ENCODE peak calls at places on chromosomes 4 and X, in eight cellular contexts. B is AG08396; I is stimulated activated naive CD4-positive, alpha-beta T cell; A is M059J; D is activated CD4-positive, alpha-beta T cell treated with anti-CD3 and anti-CD28 coated beads, Interleukin-2, amount 50 U/mL, for 4 hours; N is suprapubic skin; H is head of caudate nucleus; M is KBM-7. T is an unnamed sample.

GRCh38 chr4:76296421-76296820 is 10.1 kb upstream of the STBD1 start:
- DNase-seq in B (no peak), I (no peak), A (no peak), D (no peak), N (no peak), H (no peak), M (peak; percentile 30), T (no peak)

GRCh38 chr4:122045533-122045932 is 93.7 kb upstream of the TRPC3 start:
- DNase-seq in B (peak; percentile 77), I (no peak), A (peak; percentile 99), D (no peak), N (no peak), H (no peak), M (no peak), T (no peak)

GRCh38 chr4:12126476-12126875 is 697.8 kb upstream of the HS3ST1 start:
- DNase-seq in B (no peak), I (no peak), A (no peak), D (no peak), N (no peak), H (no peak), M (no peak), T (no peak)

GRCh38 chr4:12723849-12724447 is 760.2 kb downstream of the RAB28 start:
- DNase-seq in B (no peak), I (no peak), A (no peak), D (no peak), N (no peak), H (no peak), M (no peak), T (no peak)

GRCh38 chrX:9940397-9940796 is 26.8 kb upstream of the CLDN34 start:
- DNase-seq in B (peak; percentile 31), I (no peak), A (peak; percentile 94), D (no peak), N (no peak), H (no peak), M (no peak), T (no peak)

GRCh38 chr4:15455290-15455689 is 14.4 kb upstream of the CC2D2A start:
- DNase-seq in B (peak; percentile 43), I (no peak), A (no peak), D (no peak), N (no peak), H (no peak), M (no peak), T (no peak)

GRCh38 chr4:10239982-10240654 is 123.5 kb upstream of the WDR1 start:
- DNase-seq in B (peak; percentile 0), I (no peak), A (no peak), D (no peak), N (no peak), H (no peak), M (no peak), T (no peak)

GRCh38 chrX:103879339-103879738 is 47.3 kb upstream of the RAB9B start:
- DNase-seq in B (peak; percentile 12), I (no peak), A (peak; percentile 76), D (no peak), N (no peak), H (no peak), M (no peak), T (no peak)

GRCh38 chr4:170138580-170139194 is 48.9 kb upstream of the AADAT start:
- DNase-seq in B (peak; percentile 80), I (peak; percentile 24), A (peak; percentile 51), D (peak; percentile 55), N (no peak), H (peak; percentile 83), M (peak; percentile 88), T (peak; percentile 81)

GRCh38 chr4:3847211-3847940 is 81.2 kb downstream of the ADRA2C start:
- DNase-seq in B (no peak), I (no peak), A (no peak), D (no peak), N (no peak), H (no peak), M (no peak), T (no peak)

GRCh38 chr4:58061967-58062366 is 951.8 kb upstream of the IGFBP7 start:
- DNase-seq in B (no peak), I (no peak), A (no peak), D (no peak), N (no peak), H (no peak), M (peak; percentile 3), T (no peak)

GRCh38 chr4:33104190-33104773 is 2384.1 kb downstream of the PCDH7 start:
- DNase-seq in B (no peak), I (no peak), A (peak; percentile 36), D (no peak), N (no peak), H (no peak), M (no peak), T (no peak)

GRCh38 chr4:1210241-1210841 is 38.0 kb upstream of the SPON2 start:
- DNase-seq in B (no peak), I (no peak), A (no peak), D (no peak), N (peak; percentile 78), H (no peak), M (no peak), T (no peak)

GRCh38 chr4:74123065-74123728 is 24.2 kb upstream of the CXCL2 start:
- DNase-seq in B (no peak), I (no peak), A (peak; percentile 29), D (no peak), N (no peak), H (no peak), M (no peak), T (no peak)

GRCh38 chr4:139711461-139711860 is 45.8 kb downstream of the MGST2 start:
- DNase-seq in B (no peak), I (no peak), A (no peak), D (no peak), N (no peak), H (no peak), M (no peak), T (no peak)

GRCh38 chr4:73917081-73917501 is 47.9 kb downstream of the CXCL1 start:
- DNase-seq in B (peak; percentile 79), I (no peak), A (peak; percentile 93), D (no peak), N (no peak), H (no peak), M (no peak), T (no peak)

GRCh38 chrX:129769467-129770154 is 10.1 kb upstream of the SASH3 start:
- DNase-seq in B (no peak), I (peak; percentile 83), A (no peak), D (peak; percentile 61), N (no peak), H (no peak), M (peak; percentile 87), T (no peak)

GRCh38 chrX:123121241-123121640 is 62.8 kb upstream of the GRIA3 start:
- DNase-seq in B (no peak), I (no peak), A (peak; percentile 42), D (no peak), N (no peak), H (no peak), M (no peak), T (no peak)

GRCh38 chrX:29617276-29617675 is 598.1 kb upstream of the MAGEB2 start:
- DNase-seq in B (peak; percentile 40), I (no peak), A (peak; percentile 65), D (no peak), N (no peak), H (no peak), M (no peak), T (no peak)

GRCh38 chr4:176792348-176793059 is at the start of gene VEGFC:
- DNase-seq in B (peak; percentile 81), I (no peak), A (peak; percentile 76), D (no peak), N (peak; percentile 80), H (peak; percentile 46), M (peak; percentile 32), T (peak; percentile 32)

GRCh38 chrX:12971282-12972003 is 3.5 kb upstream of the TMSB4X start:
- DNase-seq in B (no peak), I (no peak), A (no peak), D (no peak), N (no peak), H (no peak), M (no peak), T (no peak)

GRCh38 chr4:148300877-148301276 is 141.3 kb downstream of the NR3C2 start:
- DNase-seq in B (no peak), I (no peak), A (no peak), D (no peak), N (no peak), H (no peak), M (peak; percentile 3), T (no peak)

GRCh38 chrX:118536687-118537461 is 41.3 kb downstream of the DOCK11 start:
- DNase-seq in B (no peak), I (peak; percentile 11), A (peak; percentile 40), D (peak; percentile 16), N (no peak), H (no peak), M (peak; percentile 65), T (peak; percentile 27)

GRCh38 chr4:141697116-141697515 is 60.7 kb downstream of the IL15 start:
- DNase-seq in B (no peak), I (no peak), A (no peak), D (no peak), N (no peak), H (no peak), M (no peak), T (no peak)

GRCh38 chr4:2482693-2483092 is 13.8 kb downstream of the RNF4 start:
- DNase-seq in B (peak; percentile 45), I (no peak), A (no peak), D (no peak), N (no peak), H (no peak), M (no peak), T (peak; percentile 67)

GRCh38 chrX:148865237-148865636 is 364.8 kb downstream of the AFF2 start:
- DNase-seq in B (no peak), I (no peak), A (no peak), D (no peak), N (no peak), H (no peak), M (no peak), T (no peak)

GRCh38 chr4:78057600-78058560 is 757 bp downstream of the FRAS1 start:
- DNase-seq in B (peak; percentile 35), I (no peak), A (peak; percentile 20), D (no peak), N (peak; percentile 81), H (peak; percentile 53), M (peak; percentile 50), T (no peak)

GRCh38 chr4:110245567-110245966 is 47.2 kb upstream of the ELOVL6 start:
- DNase-seq in B (no peak), I (no peak), A (peak; percentile 44), D (no peak), N (no peak), H (no peak), M (no peak), T (no peak)

GRCh38 chr4:145613546-145614234 is 5.5 kb upstream of the MMAA start:
- DNase-seq in B (no peak), I (no peak), A (no peak), D (no peak), N (no peak), H (no peak), M (peak; percentile 35), T (no peak)

GRCh38 chrX:40866878-40867277 is 131.5 kb upstream of the MED14 start:
- DNase-seq in B (peak; percentile 17), I (no peak), A (peak; percentile 65), D (no peak), N (no peak), H (no peak), M (no peak), T (no peak)

GRCh38 chr4:84231539-84232055 is 267.5 kb downstream of the NKX6-1 start:
- DNase-seq in B (no peak), I (no peak), A (no peak), D (no peak), N (no peak), H (no peak), M (no peak), T (no peak)

GRCh38 chrX:23012162-23012561 is 12.4 kb downstream of the DDX53 start:
- DNase-seq in B (no peak), I (peak; percentile 0), A (peak; percentile 4), D (no peak), N (no peak), H (no peak), M (peak; percentile 26), T (no peak)

GRCh38 chr4:1668488-1668840 is 15.6 kb downstream of the FAM53A start:
- DNase-seq in B (no peak), I (no peak), A (no peak), D (no peak), N (no peak), H (no peak), M (no peak), T (no peak)

GRCh38 chr4:183838987-183839712 is 66.0 kb upstream of the STOX2 start:
- DNase-seq in B (no peak), I (no peak), A (peak; percentile 13), D (no peak), N (no peak), H (no peak), M (peak; percentile 27), T (peak; percentile 40)